ENCODE peak calls at places on chromosomes 6 and 20, in seven cellular contexts. H is activated CD8-positive, alpha-beta memory T cell treated with anti-CD3 and anti-CD28 coated beads for 24 hours; S is CD4-positive, CD25-positive, alpha-beta regulatory T cell; F is amniotic stem cell; E is transverse colon; W is brain microvascular endothelial cell; I is RWPE1. Y is an unnamed sample.

GRCh38 chr6:36249010-36249409 is 20.9 kb upstream of the PNPLA1 start:
- DNase-seq in H (no peak), S (no peak), F (no peak), E (no peak), W (peak; percentile 14), I (no peak), Y (no peak)

GRCh38 chr20:47727170-47727880 is 58.0 kb downstream of the SULF2 start:
- DNase-seq in H (peak; percentile 83), S (peak; percentile 58), F (no peak), E (peak; percentile 62), W (no peak), I (no peak), Y (peak; percentile 78)

GRCh38 chr6:168078943-168079405 is at the start of gene FRMD1:
- DNase-seq in H (no peak), S (no peak), F (no peak), E (peak; percentile 88), W (no peak), I (no peak), Y (no peak)

GRCh38 chr20:32249030-32249738 is 28.3 kb upstream of the KIF3B start:
- DNase-seq in H (peak; percentile 66), S (peak; percentile 36), F (no peak), E (no peak), W (no peak), I (no peak), Y (no peak)

GRCh38 chr6:153129873-153130514 is 1.1 kb downstream of the RGS17 start:
- DNase-seq in H (no peak), S (no peak), F (no peak), E (no peak), W (peak; percentile 5), I (peak; percentile 9), Y (peak; percentile 39)

GRCh38 chr6:155174576-155175174 is 89.1 kb upstream of the CLDN20 start:
- DNase-seq in H (peak; percentile 74), S (peak; percentile 36), F (peak; percentile 72), E (peak; percentile 46), W (peak; percentile 83), I (peak; percentile 79), Y (peak; percentile 69)

GRCh38 chr20:38676576-38676975 is 47.7 kb upstream of the SLC32A1 start:
- DNase-seq in H (no peak), S (no peak), F (no peak), E (no peak), W (no peak), I (no peak), Y (no peak)

GRCh38 chr20:46683939-46684750 is 5.1 kb downstream of the TP53RK start:
- DNase-seq in H (no peak), S (no peak), F (no peak), E (no peak), W (peak; percentile 76), I (peak; percentile 96), Y (no peak)

GRCh38 chr6:41405941-41406340 is 70.5 kb downstream of the NCR2 start:
- DNase-seq in H (no peak), S (no peak), F (no peak), E (no peak), W (no peak), I (no peak), Y (no peak)

Y was measured in GM13976.